ENCODE peak calls at places on chromosome 2, in nine cellular contexts. Q, X, B, E, W, K, S, J and O are unnamed samples.
A peak's percentile ranks its signal among the peaks of the same experiment; 100 is the strongest.

GRCh38 chr2:20737505-20737904 is 70.6 kb downstream of the GDF7 start:
- DNase-seq in Q (no peak), X (no peak), B (no peak), E (no peak), W (no peak), K (no peak), S (no peak), J (no peak), O (no peak)

GRCh38 chr2:109380502-109381326 is 233.1 kb downstream of the SEPTIN10 start:
- DNase-seq in Q (no peak), X (peak; percentile 1), B (no peak), E (peak; percentile 42), W (no peak), K (no peak), S (no peak), J (peak; percentile 41), O (no peak)

GRCh38 chr2:173272895-173273294 is 81.8 kb upstream of the CDCA7 start:
- DNase-seq in Q (no peak), X (no peak), B (no peak), E (no peak), W (no peak), K (no peak), S (no peak), J (no peak), O (no peak)

GRCh38 chr2:195710407-195710806 is 53.4 kb downstream of the SLC39A10 start:
- DNase-seq in Q (no peak), X (no peak), B (no peak), E (no peak), W (peak; percentile 22), K (no peak), S (peak; percentile 69), J (no peak), O (peak; percentile 67)

GRCh38 chr2:40666438-40666837 is 214.5 kb upstream of the SLC8A1 start:
- DNase-seq in Q (no peak), X (no peak), B (no peak), E (peak; percentile 69), W (no peak), K (no peak), S (no peak), J (no peak), O (no peak)

GRCh38 chr2:101518470-101519172 is 43.7 kb upstream of the RFX8 start:
- DNase-seq in Q (peak; percentile 78), X (peak; percentile 47), B (no peak), E (no peak), W (peak; percentile 75), K (peak; percentile 68), S (peak; percentile 66), J (peak; percentile 70), O (no peak)

GRCh38 chr2:237978058-237978712 is 11.4 kb downstream of the UBE2F start:
- DNase-seq in Q (no peak), X (no peak), B (no peak), E (peak; percentile 71), W (peak; percentile 46), K (no peak), S (peak; percentile 61), J (no peak), O (no peak)

GRCh38 chr2:1605102-1605501 is 139.2 kb downstream of the PXDN start:
- DNase-seq in Q (no peak), X (no peak), B (no peak), E (peak; percentile 72), W (peak; percentile 78), K (peak; percentile 22), S (no peak), J (peak; percentile 66), O (no peak)

GRCh38 chr2:207770602-207771404 is 1.1 kb upstream of the FZD5 start:
- DNase-seq in Q (no peak), X (peak; percentile 37), B (no peak), E (no peak), W (no peak), K (peak; percentile 65), S (no peak), J (peak; percentile 79), O (no peak)

GRCh38 chr2:47460766-47461165 is 57.8 kb downstream of the MSH2 start:
- DNase-seq in Q (no peak), X (no peak), B (no peak), E (no peak), W (peak; percentile 23), K (no peak), S (no peak), J (no peak), O (no peak)

GRCh38 chr2:173187911-173188788 is 112.5 kb downstream of the MAP3K20 start:
- DNase-seq in Q (no peak), X (no peak), B (no peak), E (no peak), W (peak; percentile 79), K (no peak), S (peak; percentile 88), J (no peak), O (no peak)

GRCh38 chr2:165627463-165627862 is 158.0 kb downstream of the CSRNP3 start:
- DNase-seq in Q (no peak), X (no peak), B (no peak), E (no peak), W (peak; percentile 14), K (no peak), S (no peak), J (no peak), O (no peak)

GRCh38 chr2:184558713-184559464 is 39.4 kb upstream of the ZNF804A start:
- DNase-seq in Q (no peak), X (no peak), B (no peak), E (no peak), W (no peak), K (no peak), S (peak; percentile 4), J (no peak), O (no peak)

GRCh38 chr2:28250006-28250405 is 142.7 kb upstream of the FOSL2 start:
- DNase-seq in Q (no peak), X (no peak), B (no peak), E (no peak), W (peak; percentile 54), K (no peak), S (peak; percentile 66), J (no peak), O (peak; percentile 54)

GRCh38 chr2:10392100-10392499 is 56.0 kb downstream of the ODC1 start:
- DNase-seq in Q (no peak), X (no peak), B (no peak), E (no peak), W (no peak), K (no peak), S (no peak), J (no peak), O (no peak)

GRCh38 chr2:233638836-233639235 is 2.6 kb downstream of the UGT1A10 start:
- DNase-seq in Q (no peak), X (no peak), B (no peak), E (no peak), W (no peak), K (no peak), S (no peak), J (no peak), O (no peak)

GRCh38 chr2:199463708-199464613 is 6.2 kb upstream of the SATB2 start:
- DNase-seq in Q (no peak), X (no peak), B (no peak), E (no peak), W (no peak), K (peak; percentile 54), S (no peak), J (peak; percentile 77), O (no peak)
- TF ChIP-seq CTCF in Q (no peak), X (no peak), B (peak; percentile 2), E (no peak), W (no peak), K (no peak), S (no peak), J (no peak), O (no peak)

GRCh38 chr2:63841254-63842022 is at the start of gene UGP2:
- DNase-seq in Q (peak; percentile 90), X (peak; percentile 89), B (peak; percentile 98), E (peak; percentile 96), W (peak; percentile 98), K (peak; percentile 96), S (peak; percentile 90), J (peak; percentile 98), O (peak; percentile 94)
- TF ChIP-seq CTCF in Q (peak; percentile 68), X (peak; percentile 18), B (no peak), E (no peak), W (no peak), K (peak; percentile 29), S (peak; percentile 43), J (no peak), O (peak; percentile 42)

DNA sequence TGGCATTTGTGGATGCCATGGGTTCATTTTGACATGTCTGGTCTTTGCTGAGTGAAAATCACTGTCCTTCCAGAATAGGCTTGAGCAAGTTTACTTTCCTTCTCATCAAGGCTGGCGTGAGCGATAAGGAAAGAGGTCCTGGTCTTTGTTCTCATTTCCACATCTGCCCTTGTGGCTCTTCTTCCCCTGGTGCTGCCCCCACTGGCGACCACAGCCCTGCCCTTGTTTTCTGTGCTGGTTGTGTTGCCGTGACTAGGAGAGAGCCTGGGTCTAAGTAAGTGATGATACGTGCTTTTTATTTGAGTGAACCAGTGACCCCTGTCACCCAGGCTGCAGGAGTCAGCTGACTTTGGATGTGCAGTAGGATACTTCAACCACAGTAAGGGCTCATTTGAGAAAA is 441.7 kb downstream of the RNF144A start:
- DNase-seq in Q (peak; percentile 11), X (no peak), B (no peak), E (no peak), W (no peak), K (peak; percentile 15), S (no peak), J (no peak), O (no peak)
- TF ChIP-seq CTCF in Q (peak; percentile 41), X (no peak), B (no peak), E (no peak), W (no peak), K (peak; percentile 24), S (no peak), J (no peak), O (no peak)

GRCh38 chr2:89763254-89763580 is 1071.7 kb downstream of the RPIA start:
- DNase-seq in Q (peak; percentile 24), X (no peak), B (peak; percentile 63), E (peak; percentile 65), W (no peak), K (peak; percentile 83), S (no peak), J (no peak), O (no peak)

GRCh38 chr2:89767581-89768435 is 1076.3 kb downstream of the RPIA start:
- DNase-seq in Q (no peak), X (no peak), B (no peak), E (peak; percentile 61), W (no peak), K (peak; percentile 30), S (no peak), J (peak; percentile 74), O (no peak)

DNA sequence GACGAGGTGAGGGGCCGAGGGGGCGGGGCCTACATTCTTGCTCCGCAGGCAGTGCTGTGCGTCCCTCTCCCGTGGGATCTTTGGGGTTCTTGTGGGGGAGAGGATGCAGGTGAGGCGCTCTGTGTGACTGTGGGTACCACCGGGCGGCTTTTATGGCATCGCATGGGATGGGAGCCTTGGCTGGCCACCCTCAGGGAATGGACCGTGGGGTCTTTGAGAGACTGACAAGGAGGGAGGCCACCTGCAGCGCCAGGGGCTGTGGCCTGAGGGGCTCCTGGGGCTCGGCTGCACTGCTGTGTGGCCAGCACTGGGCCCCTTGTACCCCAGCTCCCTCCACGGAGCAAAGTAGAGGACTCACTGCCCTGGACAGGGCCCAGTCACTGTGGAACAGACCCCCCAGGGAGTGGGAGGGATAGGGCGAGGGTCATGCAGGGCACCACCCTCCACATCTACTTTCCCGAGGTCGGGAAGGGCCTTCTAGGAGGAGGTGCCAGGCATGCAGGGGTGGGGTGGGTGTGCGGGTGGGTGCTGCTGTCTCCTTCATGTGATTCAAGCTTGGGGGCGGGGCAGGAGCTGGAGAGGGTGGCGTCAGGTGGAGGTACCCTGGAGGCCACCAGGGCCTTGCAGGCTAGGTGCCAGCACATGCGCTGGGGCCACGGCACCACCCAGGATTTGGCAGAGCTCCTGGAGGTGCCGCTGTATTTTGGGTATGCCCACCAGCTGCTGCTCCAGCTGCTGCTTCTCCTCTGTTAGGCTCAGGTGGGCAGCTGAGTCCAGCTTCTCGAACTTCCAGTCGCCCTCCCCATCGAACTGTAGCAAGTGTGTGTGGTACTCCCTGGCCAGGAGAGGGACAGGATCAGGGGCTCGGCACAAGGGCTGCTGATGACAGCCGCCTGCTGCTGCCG is 1072.4 kb downstream of the RPIA start:
- DNase-seq in Q (no peak), X (no peak), B (peak; percentile 62), E (peak; percentile 69), W (no peak), K (no peak), S (no peak), J (peak; percentile 82), O (no peak)
- TF ChIP-seq CTCF in Q (no peak), X (no peak), B (no peak), E (no peak), W (no peak), K (no peak), S (no peak), J (no peak), O (no peak)